ENCODE peak calls at places on chromosomes 11 and 22, in four cellular contexts. One of them, this sample, is unnamed.

GRCh38 chr11:58494096-58494495 is 13.8 kb downstream of the OR5B21 start:
- DNase-seq in endothelial cell of umbilical vein: no peak
- DNase-seq in WTC11: no peak
- DNase-seq in progenitor cell of endocrine pancreas: no peak
- DNase-seq in this sample: no peak

GRCh38 chr11:92866679-92867282 is 102.7 kb upstream of the MTNR1B start:
- DNase-seq in WTC11: no peak
- DNase-seq in progenitor cell of endocrine pancreas: no peak
- DNase-seq in endothelial cell of umbilical vein: no peak
- DNase-seq in this sample: no peak

GRCh38 chr11:69106124-69106811 is 49.5 kb upstream of the SMIM38 start:
- DNase-seq in WTC11: no peak
- DNase-seq in progenitor cell of endocrine pancreas: no peak
- DNase-seq in endothelial cell of umbilical vein: peak; percentile 58
- DNase-seq in this sample: no peak

GRCh38 chr11:117299351-117300300 is 8.5 kb downstream of the BACE1-AS start:
- DNase-seq in endothelial cell of umbilical vein: no peak
- DNase-seq in WTC11: no peak
- DNase-seq in progenitor cell of endocrine pancreas: peak; percentile 50
- DNase-seq in this sample: no peak

GRCh38 chr11:65279713-65280459 is 18.1 kb downstream of the POLA2 start:
- DNase-seq in endothelial cell of umbilical vein: peak; percentile 89
- DNase-seq in WTC11: no peak
- DNase-seq in progenitor cell of endocrine pancreas: no peak
- DNase-seq in this sample: no peak

GRCh38 chr11:69645801-69646492 is 5.0 kb downstream of the CCND1 start:
- DNase-seq in endothelial cell of umbilical vein: no peak
- DNase-seq in WTC11: no peak
- DNase-seq in progenitor cell of endocrine pancreas: no peak
- DNase-seq in this sample: peak; percentile 17

GRCh38 chr11:65132238-65132987 is 1.9 kb downstream of the SYVN1 start:
- DNase-seq in endothelial cell of umbilical vein: no peak
- DNase-seq in WTC11: no peak
- DNase-seq in progenitor cell of endocrine pancreas: no peak
- DNase-seq in this sample: peak; percentile 27

GRCh38 chr22:17266261-17266971 is 47.2 kb upstream of the ADA2 start:
- DNase-seq in WTC11: peak; percentile 81
- DNase-seq in endothelial cell of umbilical vein: no peak
- DNase-seq in progenitor cell of endocrine pancreas: no peak
- DNase-seq in this sample: no peak

GRCh38 chr11:43936081-43936480 is 6.4 kb upstream of the C11orf96 start:
- DNase-seq in endothelial cell of umbilical vein: no peak
- DNase-seq in progenitor cell of endocrine pancreas: no peak
- DNase-seq in WTC11: no peak
- DNase-seq in this sample: no peak

GRCh38 chr11:13358871-13359270 is 81.3 kb downstream of the BMAL1 start:
- DNase-seq in progenitor cell of endocrine pancreas: no peak
- DNase-seq in endothelial cell of umbilical vein: no peak
- DNase-seq in WTC11: no peak
- DNase-seq in this sample: no peak

GRCh38 chr11:534197-534591 is 1.2 kb downstream of the HRAS start:
- DNase-seq in endothelial cell of umbilical vein: no peak
- DNase-seq in progenitor cell of endocrine pancreas: no peak
- DNase-seq in WTC11: no peak
- DNase-seq in this sample: peak; percentile 45

GRCh38 chr11:533586-534196 is 1.7 kb downstream of the HRAS start:
- DNase-seq in WTC11: peak; percentile 14
- DNase-seq in endothelial cell of umbilical vein: no peak
- DNase-seq in progenitor cell of endocrine pancreas: no peak
- DNase-seq in this sample: no peak

GRCh38 chr11:535519-536454 is at the start of gene HRAS:
- DNase-seq in progenitor cell of endocrine pancreas: peak; percentile 91
- DNase-seq in endothelial cell of umbilical vein: peak; percentile 94
- DNase-seq in WTC11: peak; percentile 95
- DNase-seq in this sample: peak; percentile 92

GRCh38 chr11:533049-533585 is 2.3 kb downstream of the HRAS start:
- DNase-seq in WTC11: peak; percentile 8
- DNase-seq in endothelial cell of umbilical vein: no peak
- DNase-seq in progenitor cell of endocrine pancreas: no peak
- DNase-seq in this sample: peak; percentile 46

DNA sequence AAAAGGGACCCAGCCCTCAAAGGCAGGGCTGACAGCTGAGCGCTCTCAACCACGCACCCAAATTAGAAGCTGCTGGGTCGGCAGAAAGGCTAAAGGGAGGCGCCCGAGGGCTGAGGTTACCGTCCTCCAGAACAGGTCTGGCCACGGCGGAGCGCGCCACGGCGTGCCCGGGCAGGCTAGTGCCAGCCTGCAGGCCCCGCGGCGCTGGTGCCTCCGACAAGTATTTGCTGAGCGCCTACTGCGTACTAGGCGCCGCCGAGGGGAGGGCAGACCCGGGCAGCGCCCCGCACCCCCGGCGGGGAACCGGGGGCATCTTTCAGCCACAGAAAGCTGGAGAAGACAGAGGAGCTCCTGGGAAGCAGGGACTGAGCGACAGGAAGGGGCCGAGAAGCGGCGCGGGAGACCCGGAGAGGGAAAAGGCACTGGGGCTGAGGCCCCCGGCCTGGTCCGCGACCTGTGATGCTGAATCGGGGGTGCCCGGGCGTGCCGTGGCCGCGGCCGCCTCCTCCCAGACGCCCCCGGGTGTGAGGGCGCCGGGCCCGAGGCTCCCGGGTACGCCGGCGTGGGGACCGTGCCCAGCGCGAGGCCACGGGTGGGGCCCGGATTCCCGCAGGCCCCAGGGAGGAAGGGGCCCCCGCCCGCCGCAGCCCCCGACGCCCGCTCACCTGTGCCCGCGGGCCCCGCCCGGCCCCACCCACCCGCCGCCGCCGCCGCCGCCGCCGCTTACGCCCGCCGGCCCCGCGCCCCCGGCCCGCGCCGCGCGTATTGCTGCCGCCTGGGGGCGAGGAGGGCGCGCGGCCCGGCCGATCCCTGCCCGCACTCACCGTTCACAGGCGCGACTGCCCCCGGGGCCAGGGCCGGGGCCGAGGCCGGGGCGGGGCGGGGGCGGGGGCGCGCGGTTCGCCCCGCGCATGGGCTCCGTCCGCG is 521 bp downstream of the HRAS start:
- DNase-seq in progenitor cell of endocrine pancreas: no peak
- DNase-seq in endothelial cell of umbilical vein: peak; percentile 24
- DNase-seq in WTC11: peak; percentile 28
- DNase-seq in this sample: peak; percentile 38
- TF ChIP-seq CTCF in progenitor cell of endocrine pancreas: no peak
- TF ChIP-seq CTCF in endothelial cell of umbilical vein: peak; percentile 10
- TF ChIP-seq CTCF in WTC11: no peak
- TF ChIP-seq CTCF in this sample: no peak

DNA sequence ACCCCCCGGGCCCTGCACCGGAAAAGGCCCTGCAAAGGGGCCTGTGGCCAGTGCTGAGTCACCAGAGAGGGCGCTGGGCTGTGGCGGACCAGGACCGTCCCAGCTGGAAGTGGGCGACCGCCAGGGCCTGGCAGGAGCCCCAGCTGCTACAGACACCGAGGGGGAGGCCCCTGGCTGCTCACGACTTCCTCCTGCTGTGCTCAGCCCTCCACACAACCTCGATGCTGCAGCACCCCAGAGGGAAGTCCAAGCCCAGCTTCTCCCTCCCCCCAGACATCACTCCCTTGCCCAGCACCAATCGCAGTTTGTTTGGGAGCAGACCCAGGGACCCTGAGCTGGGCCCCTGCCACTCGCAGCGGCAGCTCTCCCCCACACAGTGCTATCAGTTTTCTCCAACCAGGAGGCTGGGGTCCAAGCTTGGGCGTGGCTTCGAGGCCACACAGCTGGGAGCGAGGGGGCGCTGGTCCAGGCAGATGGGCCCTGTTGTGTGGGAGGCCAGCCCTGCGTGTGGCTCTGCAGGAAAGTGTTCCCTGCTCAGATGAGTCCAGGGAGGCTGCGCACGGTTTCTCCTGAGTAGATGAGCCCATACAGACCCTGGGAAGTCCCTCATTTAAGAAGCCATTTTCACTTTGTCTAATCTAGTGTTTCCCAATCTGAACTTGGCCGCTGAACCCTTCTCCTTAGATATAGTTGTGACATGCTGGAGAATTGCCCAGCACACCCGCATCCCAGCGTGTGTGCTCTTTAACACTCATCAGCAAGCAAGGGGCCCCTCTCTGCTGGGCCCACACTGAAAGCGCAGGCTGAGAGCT is 5.6 kb upstream of the SH3BP1 start:
- DNase-seq in endothelial cell of umbilical vein: peak; percentile 72
- DNase-seq in progenitor cell of endocrine pancreas: peak; percentile 41
- DNase-seq in WTC11: peak; percentile 68
- DNase-seq in this sample: peak; percentile 92
- TF ChIP-seq CTCF in endothelial cell of umbilical vein: peak; percentile 44
- TF ChIP-seq CTCF in progenitor cell of endocrine pancreas: peak; percentile 32
- TF ChIP-seq CTCF in WTC11: no peak
- TF ChIP-seq CTCF in this sample: no peak

GRCh38 chr11:130905512-130905911 is 10.8 kb downstream of the SNX19 start:
- DNase-seq in WTC11: no peak
- DNase-seq in endothelial cell of umbilical vein: no peak
- DNase-seq in progenitor cell of endocrine pancreas: no peak
- DNase-seq in this sample: no peak

GRCh38 chr11:130907229-130907628 is 9.1 kb downstream of the SNX19 start:
- DNase-seq in WTC11: no peak
- DNase-seq in endothelial cell of umbilical vein: no peak
- DNase-seq in progenitor cell of endocrine pancreas: no peak
- DNase-seq in this sample: no peak

GRCh38 chr11:130906616-130907015 is 9.7 kb downstream of the SNX19 start:
- DNase-seq in endothelial cell of umbilical vein: peak; percentile 62
- DNase-seq in WTC11: no peak
- DNase-seq in progenitor cell of endocrine pancreas: no peak
- DNase-seq in this sample: no peak

GRCh38 chr11:130902380-130902779 is 13.9 kb downstream of the SNX19 start:
- DNase-seq in WTC11: no peak
- DNase-seq in endothelial cell of umbilical vein: no peak
- DNase-seq in progenitor cell of endocrine pancreas: no peak
- DNase-seq in this sample: no peak

DNA sequence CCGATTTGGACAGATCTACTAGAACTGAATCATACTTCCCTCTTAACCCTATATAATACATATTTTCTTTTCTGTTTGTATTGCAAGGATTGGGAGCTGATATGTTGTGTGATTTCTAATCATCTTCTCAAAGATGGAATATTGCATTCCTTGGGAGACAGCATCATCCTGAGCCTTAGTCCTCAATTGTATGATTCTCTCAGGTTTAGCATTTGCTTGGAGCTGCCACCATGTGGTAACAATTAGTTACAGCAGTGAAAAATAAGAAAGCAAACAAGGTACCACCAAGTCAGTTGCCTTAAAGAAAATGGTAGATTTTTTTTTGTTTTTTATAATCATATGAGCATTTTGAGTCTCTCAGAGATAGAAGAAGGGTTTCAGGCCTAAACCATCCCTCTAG is 11.9 kb downstream of the SNX19 start:
- DNase-seq in endothelial cell of umbilical vein: no peak
- DNase-seq in WTC11: no peak
- DNase-seq in progenitor cell of endocrine pancreas: no peak
- DNase-seq in this sample: no peak
- TF ChIP-seq CTCF in endothelial cell of umbilical vein: peak; percentile 27
- TF ChIP-seq CTCF in WTC11: no peak
- TF ChIP-seq CTCF in progenitor cell of endocrine pancreas: peak; percentile 40
- TF ChIP-seq CTCF in this sample: peak; percentile 8

DNA sequence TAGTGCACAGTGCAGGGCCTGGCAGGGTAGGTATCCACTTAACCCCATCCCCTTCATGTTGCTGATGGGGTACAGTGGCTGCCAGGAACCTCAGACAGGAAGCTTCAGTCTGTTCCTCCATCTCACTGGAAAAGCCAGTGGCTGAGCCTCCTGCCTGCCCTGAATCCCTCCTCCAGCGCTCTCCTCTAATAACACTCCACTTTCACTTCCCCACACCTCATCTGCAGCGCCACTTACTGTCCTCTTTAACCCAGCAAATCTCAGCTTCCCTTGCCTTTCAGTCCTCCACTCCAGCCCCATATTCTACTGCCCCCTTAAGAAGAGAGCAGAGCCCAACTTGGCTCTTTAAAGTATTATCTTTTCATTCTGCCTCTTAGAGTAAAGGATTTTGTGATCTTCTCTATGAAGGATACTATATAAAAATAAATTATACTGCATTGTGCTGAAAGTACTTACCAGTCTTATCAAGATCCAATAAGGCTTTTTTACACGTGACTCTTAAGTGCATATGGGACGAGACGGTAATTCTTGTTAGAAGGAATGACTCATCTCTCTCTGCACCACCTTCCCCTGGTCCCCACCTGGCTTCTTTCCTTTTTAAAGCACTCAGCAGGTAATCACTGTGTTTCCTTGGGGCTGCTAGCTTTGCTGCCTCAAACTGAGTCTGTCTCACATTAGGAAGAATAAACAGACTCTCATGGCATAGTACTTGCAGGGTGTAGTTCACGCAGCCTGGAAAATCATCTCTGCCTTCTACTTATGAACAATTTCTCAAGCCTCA is 238.0 kb upstream of the NARS2 start:
- DNase-seq in endothelial cell of umbilical vein: no peak
- DNase-seq in WTC11: no peak
- DNase-seq in progenitor cell of endocrine pancreas: no peak
- DNase-seq in this sample: no peak
- TF ChIP-seq CTCF in endothelial cell of umbilical vein: no peak
- TF ChIP-seq CTCF in WTC11: no peak
- TF ChIP-seq CTCF in progenitor cell of endocrine pancreas: no peak
- TF ChIP-seq CTCF in this sample: no peak

GRCh38 chr11:45405916-45406670 is 120.0 kb upstream of the SYT13 start:
- DNase-seq in WTC11: no peak
- DNase-seq in endothelial cell of umbilical vein: peak; percentile 22
- DNase-seq in progenitor cell of endocrine pancreas: no peak
- DNase-seq in this sample: no peak
- TF ChIP-seq CTCF in WTC11: peak; percentile 29
- TF ChIP-seq CTCF in endothelial cell of umbilical vein: peak; percentile 33
- TF ChIP-seq CTCF in progenitor cell of endocrine pancreas: peak; percentile 59
- TF ChIP-seq CTCF in this sample: peak; percentile 12